ENCODE peak calls at places on chromosomes 7 and 10, in eight cellular contexts. J is nephron progenitor cell, C is neural progenitor cell, R is cardiac fibroblast, U is HCT116, H is BJ, M is Panc1, V is astrocyte. F is an unnamed sample.

GRCh38 chr10:69087600-69088470 is at the start of gene SRGN:
- DNase-seq in J (no peak), C (no peak), R (peak; percentile 98), U (no peak), H (no peak), M (no peak), V (peak; percentile 62), F (peak; percentile 95)

GRCh38 chr10:77970869-77971803 is 44.6 kb upstream of the DLG5 start:
- DNase-seq in J (no peak), C (peak; percentile 56), R (peak; percentile 81), U (no peak), H (peak; percentile 93), M (peak; percentile 61), V (peak; percentile 94), F (peak; percentile 95)

GRCh38 chr7:107563072-107563760 is 504 bp downstream of the COG5 start:
- DNase-seq in J (no peak), C (no peak), R (no peak), U (peak; percentile 44), H (no peak), M (no peak), V (no peak), F (no peak)

GRCh38 chr7:101666751-101667150 is 37.7 kb upstream of the MYL10 start:
- DNase-seq in J (no peak), C (no peak), R (no peak), U (no peak), H (no peak), M (no peak), V (no peak), F (peak; percentile 8)

GRCh38 chr10:100655760-100656421 is 89.5 kb upstream of the PAX2 start:
- DNase-seq in J (peak; percentile 54), C (peak; percentile 42), R (no peak), U (no peak), H (no peak), M (no peak), V (no peak), F (no peak)

GRCh38 chr10:21808525-21808924 is 195.0 kb downstream of the DNAJC1 start:
- DNase-seq in J (no peak), C (peak; percentile 21), R (no peak), U (no peak), H (no peak), M (no peak), V (no peak), F (no peak)

GRCh38 chr10:128793726-128794655 is 667.8 kb upstream of the MKI67 start:
- DNase-seq in J (no peak), C (no peak), R (no peak), U (no peak), H (no peak), M (no peak), V (no peak), F (no peak)

GRCh38 chr10:70849582-70850016 is 33.9 kb downstream of the SGPL1 start:
- DNase-seq in J (no peak), C (no peak), R (peak; percentile 69), U (no peak), H (peak; percentile 41), M (no peak), V (peak; percentile 97), F (peak; percentile 67)

GRCh38 chr7:94375167-94375566 is 19.5 kb upstream of the COL1A2 start:
- DNase-seq in J (peak; percentile 29), C (peak; percentile 45), R (peak; percentile 98), U (no peak), H (peak; percentile 86), M (no peak), V (peak; percentile 96), F (peak; percentile 96)

GRCh38 chr10:90288403-90288933 is 569.4 kb downstream of the HTR7 start:
- DNase-seq in J (no peak), C (peak; percentile 10), R (peak; percentile 78), U (peak; percentile 10), H (no peak), M (peak; percentile 43), V (peak; percentile 31), F (peak; percentile 57)

GRCh38 chr10:74988055-74988773 is 123.2 kb upstream of the SAMD8 start:
- DNase-seq in J (no peak), C (no peak), R (peak; percentile 6), U (no peak), H (no peak), M (no peak), V (peak; percentile 65), F (peak; percentile 56)

GRCh38 chr10:121265320-121265719 is 332.9 kb downstream of the FGFR2 start:
- DNase-seq in J (no peak), C (no peak), R (no peak), U (no peak), H (no peak), M (no peak), V (no peak), F (no peak)

GRCh38 chr10:58266003-58266825 is 1.5 kb downstream of the IPMK start:
- DNase-seq in J (no peak), C (peak; percentile 21), R (peak; percentile 85), U (no peak), H (no peak), M (peak; percentile 30), V (peak; percentile 57), F (peak; percentile 83)

GRCh38 chr10:11875499-11876281 is 52.5 kb downstream of the PROSER2 start:
- DNase-seq in J (no peak), C (peak; percentile 28), R (peak; percentile 96), U (peak; percentile 88), H (peak; percentile 85), M (peak; percentile 48), V (peak; percentile 86), F (peak; percentile 78)

GRCh38 chr7:26813426-26813825 is 51.0 kb downstream of the SKAP2 start:
- DNase-seq in J (peak; percentile 5), C (no peak), R (no peak), U (no peak), H (no peak), M (no peak), V (peak; percentile 73), F (peak; percentile 57)

GRCh38 chr7:148856891-148857290 is 27.2 kb downstream of the EZH2 start:
- DNase-seq in J (no peak), C (no peak), R (peak; percentile 52), U (no peak), H (no peak), M (no peak), V (peak; percentile 48), F (peak; percentile 41)

GRCh38 chr10:78332013-78332412 is 298.4 kb downstream of the RPS24 start:
- DNase-seq in J (no peak), C (no peak), R (no peak), U (no peak), H (no peak), M (no peak), V (no peak), F (no peak)

GRCh38 chr7:93719546-93719945 is 145.0 kb upstream of the CALCR start:
- DNase-seq in J (no peak), C (no peak), R (peak; percentile 56), U (no peak), H (no peak), M (no peak), V (peak; percentile 98), F (peak; percentile 55)

GRCh38 chr10:25349520-25349919 is 174.7 kb downstream of the GPR158 start:
- DNase-seq in J (no peak), C (no peak), R (no peak), U (no peak), H (no peak), M (no peak), V (no peak), F (no peak)

GRCh38 chr10:43273543-43273942 is 6.7 kb upstream of the RASGEF1A start:
- DNase-seq in J (no peak), C (no peak), R (no peak), U (no peak), H (no peak), M (no peak), V (no peak), F (no peak)

GRCh38 chr10:93916257-93917063 is 22.7 kb downstream of the SLC35G1 start:
- DNase-seq in J (no peak), C (peak; percentile 18), R (peak; percentile 62), U (peak; percentile 22), H (no peak), M (no peak), V (peak; percentile 31), F (peak; percentile 58)

GRCh38 chr7:34041716-34042115 is 136.4 kb downstream of the BMPER start:
- DNase-seq in J (no peak), C (no peak), R (peak; percentile 14), U (no peak), H (no peak), M (no peak), V (peak; percentile 55), F (peak; percentile 62)

GRCh38 chr7:82050792-82051191 is 280.9 kb upstream of the HGF start:
- DNase-seq in J (no peak), C (no peak), R (peak; percentile 76), U (no peak), H (peak; percentile 23), M (peak; percentile 46), V (peak; percentile 74), F (peak; percentile 91)

GRCh38 chr10:120217736-120218135 is 239.3 kb upstream of the PLPP4 start:
- DNase-seq in J (peak; percentile 9), C (no peak), R (no peak), U (no peak), H (no peak), M (no peak), V (no peak), F (no peak)

GRCh38 chr10:120221873-120222485 is 235.0 kb upstream of the PLPP4 start:
- DNase-seq in J (peak; percentile 20), C (peak; percentile 64), R (peak; percentile 35), U (peak; percentile 54), H (peak; percentile 4), M (peak; percentile 32), V (peak; percentile 10), F (peak; percentile 18)
- TF ChIP-seq CTCF in J (peak; percentile 37), C (peak; percentile 61), R (peak; percentile 39), U (peak; percentile 83), H (peak; percentile 69), M (peak; percentile 88), V (peak; percentile 50), F (peak; percentile 39)

DNA sequence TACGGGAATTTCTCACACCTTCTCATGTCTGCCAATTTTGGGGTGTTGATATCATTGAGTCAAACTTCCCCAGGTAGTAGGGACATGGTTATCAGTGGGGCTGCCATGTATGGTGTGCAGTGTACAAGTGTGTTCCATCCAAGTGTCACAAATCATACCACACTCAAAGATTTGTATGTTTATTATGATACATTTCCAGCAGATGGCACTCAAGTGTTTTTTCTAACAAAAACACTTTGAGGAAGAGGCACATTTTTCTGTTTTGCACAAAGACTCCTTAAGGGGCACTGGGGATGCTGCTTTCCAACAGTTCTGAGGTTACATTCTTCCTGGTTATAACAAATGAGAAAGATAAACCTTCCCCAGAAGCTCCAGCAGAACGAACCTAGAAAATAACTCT is 414.5 kb downstream of the REEP3 start:
- DNase-seq in J (no peak), C (no peak), R (peak; percentile 5), U (no peak), H (no peak), M (no peak), V (no peak), F (no peak)
- TF ChIP-seq CTCF in J (no peak), C (peak; percentile 20), R (peak; percentile 10), U (peak; percentile 14), H (no peak), M (peak; percentile 41), V (no peak), F (no peak)

GRCh38 chr10:34956756-34957155 is 133.4 kb downstream of the CUL2 start:
- DNase-seq in J (no peak), C (no peak), R (no peak), U (no peak), H (no peak), M (no peak), V (no peak), F (peak; percentile 7)
- TF ChIP-seq CTCF in J (no peak), C (no peak), R (no peak), U (no peak), H (no peak), M (no peak), V (no peak), F (no peak)

GRCh38 chr7:138649506-138649905 is 51.7 kb downstream of the SVOPL start:
- DNase-seq in J (no peak), C (no peak), R (peak; percentile 27), U (no peak), H (no peak), M (no peak), V (no peak), F (no peak)

GRCh38 chr7:138645284-138645683 is 55.9 kb downstream of the SVOPL start:
- DNase-seq in J (no peak), C (peak; percentile 30), R (no peak), U (no peak), H (no peak), M (no peak), V (no peak), F (no peak)
- TF ChIP-seq CTCF in J (no peak), C (peak; percentile 38), R (no peak), U (peak; percentile 32), H (no peak), M (no peak), V (no peak), F (no peak)